ENCODE peak calls at places on chromosomes 3 and 15, in eight cellular contexts. L is COLO829; U is NCI-H1092; Y is stimulated activated CD4-positive, alpha-beta T cell treated with anti-CD3 and anti-CD28 coated beads, Interleukin-2, amount 100 ng/mL, for 24 hours; I is NCI-H69; A is IMR-90; C is mucosa of gallbladder; Q is MM.1S. N is an unnamed sample.

GRCh38 chr3:120153294-120153693 is 59.0 kb upstream of the GSK3B start:
- DNase-seq in A (peak; percentile 86), Q (no peak), L (peak; percentile 95), C (no peak), U (no peak), Y (no peak), I (peak; percentile 48), N (no peak)

GRCh38 chr3:13095408-13095861 is 22.2 kb upstream of the IQSEC1 start:
- DNase-seq in L (no peak), I (peak; percentile 61), U (no peak), C (no peak), Q (no peak), A (no peak), Y (no peak), N (peak; percentile 96)

GRCh38 chr3:157807286-157807685 is 298.9 kb downstream of the SHOX2 start:
- DNase-seq in I (no peak), Y (no peak), L (no peak), U (no peak), Q (no peak), C (no peak), A (peak; percentile 33), N (no peak)

GRCh38 chr3:38000965-38001455 is 10.4 kb downstream of the VILL start:
- DNase-seq in Y (no peak), L (no peak), Q (no peak), U (no peak), A (no peak), C (no peak), I (no peak), N (no peak)

GRCh38 chr15:82139823-82140268 is 94.0 kb upstream of the MEX3B start:
- DNase-seq in U (no peak), Y (no peak), I (peak; percentile 49), C (no peak), A (peak; percentile 70), L (peak; percentile 20), Q (peak; percentile 31), N (peak; percentile 85)

GRCh38 chr3:114846252-114846651 is 300.8 kb downstream of the ZBTB20 start:
- DNase-seq in Y (no peak), L (no peak), I (peak; percentile 79), U (peak; percentile 42), C (no peak), Q (no peak), A (no peak), N (no peak)

GRCh38 chr15:47185222-47185800 is 532.0 kb upstream of the SEMA6D start:
- DNase-seq in Q (no peak), L (no peak), I (peak; percentile 77), U (no peak), Y (no peak), C (no peak), A (peak; percentile 0), N (no peak)

GRCh38 chr15:90873998-90874605 is 5.7 kb downstream of the FURIN start:
- DNase-seq in C (peak; percentile 57), U (peak; percentile 34), I (peak; percentile 81), Q (no peak), Y (no peak), A (no peak), L (no peak), N (peak; percentile 43)

GRCh38 chr3:73582535-73582934 is 42.2 kb downstream of the PDZRN3 start:
- DNase-seq in Q (no peak), I (no peak), Y (no peak), U (no peak), A (no peak), C (no peak), L (no peak), N (no peak)

GRCh38 chr3:46498916-46499519 is 1.2 kb downstream of the RTP3 start:
- DNase-seq in U (no peak), A (no peak), Q (no peak), I (no peak), Y (no peak), C (no peak), L (no peak), N (no peak)

GRCh38 chr15:82950295-82950694 is 2.2 kb downstream of the HOMER2 start:
- DNase-seq in I (no peak), Y (no peak), Q (no peak), L (no peak), A (no peak), U (no peak), C (no peak), N (no peak)

N was measured in Kasumi-1.